ENCODE peak calls at places on chromosomes 13 and 19, in nine cellular contexts. M is HL-60, T is psoas muscle, Y is adrenal gland, S is right lobe of liver, K is fibroblast of mammary gland, D is heart right ventricle, F is upper lobe of right lung, H is neural progenitor cell. V is an unnamed sample.

GRCh38 chr19:45763691-45764294 is 5.3 kb downstream of the SIX5 start:
- DNase-seq in K (no peak), H (no peak), F (no peak), D (peak; percentile 24), S (no peak), T (no peak), M (no peak), Y (no peak), V (no peak)

GRCh38 chr13:112867301-112867711 is 101.7 kb upstream of the MCF2L start:
- DNase-seq in D (no peak), F (no peak), Y (no peak), T (no peak), S (no peak), M (no peak), H (no peak), K (no peak), V (no peak)

GRCh38 chr19:41997121-41997850 is 3.3 kb upstream of the ATP1A3 start:
- DNase-seq in H (peak; percentile 90), Y (peak; percentile 53), D (peak; percentile 54), F (no peak), K (peak; percentile 22), M (peak; percentile 21), T (no peak), S (no peak), V (no peak)

GRCh38 chr13:26628706-26629105 is 71.2 kb downstream of the WASF3 start:
- DNase-seq in S (no peak), T (no peak), K (peak; percentile 53), D (no peak), H (peak; percentile 41), F (no peak), Y (no peak), M (no peak), V (no peak)

GRCh38 chr19:19547674-19548345 is 9.7 kb downstream of the CILP2 start:
- DNase-seq in Y (no peak), D (peak; percentile 42), H (no peak), S (no peak), T (no peak), M (no peak), K (no peak), F (no peak), V (no peak)

GRCh38 chr13:100707818-100708740 is 33.5 kb upstream of the TMTC4 start:
- DNase-seq in H (no peak), K (peak; percentile 57), S (no peak), T (no peak), Y (no peak), F (no peak), M (peak; percentile 31), D (no peak), V (no peak)

GRCh38 chr13:97142452-97142851 is 79.7 kb upstream of the MBNL2 start:
- DNase-seq in K (peak; percentile 28), M (no peak), D (peak; percentile 20), H (no peak), Y (peak; percentile 57), F (no peak), S (peak; percentile 63), T (peak; percentile 57), V (no peak)

GRCh38 chr13:47420568-47420967 is 523.7 kb upstream of the HTR2A start:
- DNase-seq in D (no peak), Y (peak; percentile 28), T (no peak), F (no peak), K (peak; percentile 61), S (no peak), M (no peak), H (no peak), V (no peak)

GRCh38 chr19:54889566-54889965 is 15.5 kb downstream of the FCAR start:
- DNase-seq in M (no peak), D (no peak), F (peak; percentile 25), T (no peak), K (no peak), H (no peak), Y (no peak), S (no peak), V (no peak)

GRCh38 chr19:50203281-50204080 is at the start of gene MYH14:
- DNase-seq in Y (peak; percentile 72), H (peak; percentile 97), T (peak; percentile 97), S (peak; percentile 96), D (peak; percentile 85), M (no peak), K (peak; percentile 34), F (peak; percentile 96), V (peak; percentile 96)

GRCh38 chr19:48636859-48637448 is at the start of gene DBP:
- DNase-seq in D (no peak), K (no peak), Y (peak; percentile 73), H (no peak), M (peak; percentile 71), F (peak; percentile 88), S (peak; percentile 71), T (peak; percentile 83), V (peak; percentile 45)

GRCh38 chr13:76884571-76885202 is 1.5 kb downstream of the KCTD12 start:
- DNase-seq in H (no peak), K (peak; percentile 75), F (no peak), Y (no peak), T (no peak), M (no peak), S (no peak), D (no peak), V (no peak)

DNA sequence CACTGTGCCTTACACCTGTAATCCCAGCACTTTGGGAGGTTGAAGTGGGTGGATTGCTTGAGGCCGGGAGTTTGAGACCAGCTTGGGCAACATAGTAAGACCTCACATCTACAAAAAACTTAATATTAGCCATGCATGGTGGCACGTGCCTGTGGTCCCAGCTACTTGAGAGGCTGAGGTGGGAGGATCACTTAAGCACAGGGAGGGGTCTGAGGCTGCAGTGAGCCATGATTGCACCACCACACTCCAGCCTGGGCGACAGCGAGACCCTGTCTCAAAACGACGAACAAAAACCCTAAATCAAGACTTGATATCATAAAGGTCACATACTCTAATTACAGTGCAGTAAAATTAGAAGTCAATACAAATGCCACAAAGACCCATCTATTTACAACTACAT is 17.4 kb downstream of the SLC7A9 start:
- DNase-seq in S (no peak), M (no peak), F (peak; percentile 12), D (no peak), K (no peak), Y (no peak), T (no peak), H (no peak), V (peak; percentile 26)
- TF ChIP-seq CTCF in S (no peak), M (no peak), F (no peak), D (no peak), K (no peak), Y (no peak), T (no peak), H (no peak), V (no peak)

DNA sequence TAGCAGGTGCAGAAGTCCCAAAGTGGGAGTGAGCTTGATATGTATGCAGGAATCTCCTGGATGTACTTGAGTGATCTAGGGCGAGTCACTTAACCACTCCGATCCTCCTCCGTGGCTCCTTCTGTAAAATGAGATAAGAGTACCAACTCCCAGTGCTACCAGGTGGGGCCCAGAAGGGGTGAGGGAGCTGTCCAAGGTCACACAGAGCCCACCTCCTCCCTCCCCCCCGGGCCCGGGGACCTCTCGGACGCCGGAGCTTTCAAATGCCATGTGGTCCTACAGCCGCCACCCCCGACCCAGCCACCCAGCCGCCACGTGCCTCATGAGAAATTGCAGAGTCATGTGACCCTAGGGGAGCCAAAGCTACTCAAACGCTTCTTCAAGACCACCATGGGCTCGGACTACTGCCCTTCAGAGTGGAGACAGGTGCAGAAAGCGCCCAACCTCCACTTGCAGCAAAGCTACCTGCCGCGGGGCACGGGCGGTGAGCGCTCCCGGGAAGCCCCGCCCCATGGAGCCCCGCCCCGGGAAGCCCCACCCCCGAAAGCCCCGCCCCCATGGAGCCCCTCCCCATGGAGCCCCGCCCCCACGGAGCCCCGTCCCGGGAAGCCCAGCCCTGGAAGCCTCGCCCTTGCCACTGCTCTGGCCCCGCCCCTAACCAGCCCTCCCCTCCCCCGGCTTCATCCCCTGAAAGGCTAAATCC is 10.1 kb upstream of the ZNF358 start:
- DNase-seq in H (peak; percentile 63), F (no peak), Y (no peak), D (no peak), M (no peak), K (no peak), T (no peak), S (no peak), V (no peak)
- H3K4me3 ChIP-seq in H (no peak overlapping the region), F (no peak overlapping the region), Y (peak overlapping the region; percentile 12), D (no peak overlapping the region), M (no peak overlapping the region), K (peak overlapping the region; percentile 17), T (peak overlapping the region; percentile 38), S (no peak overlapping the region), V (peak overlapping the region; percentile 48)

DNA sequence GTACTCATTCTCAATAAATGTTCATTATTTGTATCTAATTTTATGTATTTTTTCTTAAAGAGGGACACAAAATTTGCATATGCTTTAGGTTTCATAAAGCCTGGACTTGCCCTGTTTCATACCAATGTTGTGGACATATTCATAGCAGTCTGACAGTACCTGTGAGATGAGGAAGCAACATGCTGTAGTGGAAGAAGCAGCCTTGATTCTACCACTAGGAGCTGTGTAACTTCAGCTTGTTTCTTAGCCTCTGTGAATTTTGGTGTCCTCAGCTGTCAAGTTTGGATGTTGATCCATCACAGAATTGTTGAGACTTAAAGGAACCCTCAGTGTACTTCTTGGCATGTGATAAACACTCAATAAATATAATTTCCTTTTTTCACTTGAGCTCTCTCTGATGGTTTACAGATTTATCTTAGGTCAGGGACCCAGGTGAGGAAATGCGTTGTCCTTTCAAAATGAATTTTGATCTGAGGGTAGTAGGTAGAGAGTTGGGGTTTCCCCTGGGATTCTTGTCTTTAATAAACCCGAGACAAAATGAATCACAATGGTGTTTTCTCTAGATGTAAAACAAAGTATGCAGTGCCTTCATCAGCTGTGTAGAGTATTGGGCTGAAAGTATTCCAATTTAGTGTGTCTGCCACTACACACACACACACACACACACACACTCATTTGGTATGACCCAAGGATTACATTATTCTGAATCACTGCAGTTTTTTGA is 152.1 kb downstream of the KCNRG start:
- DNase-seq in K (no peak), H (no peak), D (no peak), M (no peak), Y (no peak), T (no peak), S (no peak), F (no peak), V (no peak)
- TF ChIP-seq CTCF in K (no peak), H (no peak), D (no peak), M (no peak), Y (no peak), T (no peak), S (no peak), F (no peak), V (no peak)

DNA sequence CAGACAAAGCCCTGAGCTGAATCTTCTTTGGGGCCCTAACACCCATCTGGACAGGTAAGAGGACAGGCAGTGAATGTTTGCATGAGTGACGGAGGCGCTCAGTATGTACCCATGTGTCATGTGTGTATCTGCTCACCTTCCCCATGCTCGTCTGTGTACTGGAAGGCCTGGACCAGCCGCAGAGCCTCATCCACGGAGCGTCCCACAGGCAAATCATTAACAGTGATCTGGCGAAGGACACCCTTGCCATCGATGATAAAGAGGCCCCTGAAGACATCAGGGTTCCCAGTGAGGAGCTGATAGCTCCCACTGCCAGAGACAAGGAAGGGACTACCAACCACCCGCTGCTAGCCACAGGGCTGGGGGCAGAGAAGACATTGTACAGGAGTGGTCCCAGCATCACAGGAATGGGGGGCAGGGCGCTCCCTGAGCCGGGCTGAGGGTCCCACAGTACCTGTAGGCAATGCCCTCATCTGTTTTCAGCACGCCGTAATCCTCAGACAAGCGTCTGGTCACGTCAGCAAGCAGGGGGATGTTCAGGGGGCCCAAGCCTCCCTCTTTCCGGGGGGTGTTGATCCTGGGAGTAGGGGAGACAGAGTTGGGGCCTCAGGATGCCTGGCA is 1.8 kb downstream of the PRDX2 start:
- DNase-seq in H (no peak), D (no peak), F (no peak), T (no peak), Y (no peak), M (no peak), S (no peak), K (no peak), V (no peak)
- H3K4me3 ChIP-seq in H (no peak overlapping the region), D (no peak overlapping the region), F (no peak overlapping the region), T (no peak overlapping the region), Y (no peak overlapping the region), M (no peak overlapping the region), S (no peak overlapping the region), K (no peak overlapping the region), V (no peak overlapping the region)

V was measured in Peyer's patch.